ENCODE peak calls at places on chromosome 15, in nine cellular contexts. One of them, this sample, is unnamed.

GRCh38 chr15:44489464-44489863 is 47.5 kb upstream of the EIF3J start:
- DNase-seq in mesendoderm: no peak
- DNase-seq in brain microvascular endothelial cell: peak
- DNase-seq in GM23248: peak
- DNase-seq in endodermal cell: no peak
- DNase-seq in GM23338: no peak
- DNase-seq in left lung: no peak
- DNase-seq in tibial nerve: no peak
- DNase-seq in epithelial cell of esophagus: peak
- DNase-seq in this sample: peak

GRCh38 chr15:100988874-100989273 is 69.7 kb downstream of the LRRK1 start:
- DNase-seq in tibial nerve: no peak
- DNase-seq in GM23338: no peak
- DNase-seq in left lung: no peak
- DNase-seq in endodermal cell: no peak
- DNase-seq in mesendoderm: no peak
- DNase-seq in epithelial cell of esophagus: no peak
- DNase-seq in GM23248: no peak
- DNase-seq in brain microvascular endothelial cell: no peak
- DNase-seq in this sample: no peak

GRCh38 chr15:59539799-59540198 is 71.8 kb upstream of the GCNT3 start:
- DNase-seq in mesendoderm: no peak
- DNase-seq in GM23248: peak
- DNase-seq in tibial nerve: no peak
- DNase-seq in endodermal cell: no peak
- DNase-seq in brain microvascular endothelial cell: no peak
- DNase-seq in left lung: no peak
- DNase-seq in epithelial cell of esophagus: peak
- DNase-seq in GM23338: no peak
- DNase-seq in this sample: no peak

GRCh38 chr15:49847436-49847835 is 226.6 kb downstream of the DTWD1 start:
- DNase-seq in GM23338: no peak
- DNase-seq in left lung: no peak
- DNase-seq in GM23248: peak
- DNase-seq in tibial nerve: no peak
- DNase-seq in brain microvascular endothelial cell: no peak
- DNase-seq in mesendoderm: no peak
- DNase-seq in epithelial cell of esophagus: no peak
- DNase-seq in endodermal cell: no peak
- DNase-seq in this sample: peak

GRCh38 chr15:52783929-52784798 is 6.0 kb downstream of the ONECUT1 start:
- DNase-seq in left lung: no peak
- DNase-seq in brain microvascular endothelial cell: no peak
- DNase-seq in epithelial cell of esophagus: no peak
- DNase-seq in GM23338: peak
- DNase-seq in endodermal cell: peak
- DNase-seq in mesendoderm: peak
- DNase-seq in GM23248: no peak
- DNase-seq in tibial nerve: no peak
- DNase-seq in this sample: no peak

GRCh38 chr15:81160312-81161214 is 26.5 kb downstream of the CFAP161 start:
- DNase-seq in left lung: no peak
- DNase-seq in epithelial cell of esophagus: peak
- DNase-seq in brain microvascular endothelial cell: peak
- DNase-seq in GM23338: no peak
- DNase-seq in endodermal cell: no peak
- DNase-seq in tibial nerve: peak
- DNase-seq in GM23248: peak
- DNase-seq in mesendoderm: no peak
- DNase-seq in this sample: peak

GRCh38 chr15:81011593-81011992 is 10.9 kb downstream of the TLNRD1 start:
- DNase-seq in mesendoderm: no peak
- DNase-seq in GM23248: peak
- DNase-seq in GM23338: no peak
- DNase-seq in epithelial cell of esophagus: no peak
- DNase-seq in left lung: no peak
- DNase-seq in tibial nerve: no peak
- DNase-seq in brain microvascular endothelial cell: no peak
- DNase-seq in endodermal cell: no peak
- DNase-seq in this sample: peak

GRCh38 chr15:38085931-38086562 is 151.6 kb downstream of the TMCO5A start:
- DNase-seq in GM23338: no peak
- DNase-seq in GM23248: peak
- DNase-seq in left lung: no peak
- DNase-seq in mesendoderm: no peak
- DNase-seq in tibial nerve: no peak
- DNase-seq in brain microvascular endothelial cell: peak
- DNase-seq in epithelial cell of esophagus: no peak
- DNase-seq in endodermal cell: no peak
- DNase-seq in this sample: no peak

GRCh38 chr15:90345859-90346258 is 6.2 kb upstream of the ZNF774 start:
- DNase-seq in endodermal cell: no peak
- DNase-seq in brain microvascular endothelial cell: no peak
- DNase-seq in epithelial cell of esophagus: no peak
- DNase-seq in GM23248: no peak
- DNase-seq in tibial nerve: no peak
- DNase-seq in left lung: peak
- DNase-seq in GM23338: no peak
- DNase-seq in mesendoderm: peak
- DNase-seq in this sample: no peak

GRCh38 chr15:82952156-82953081 is at the start of gene HOMER2:
- DNase-seq in tibial nerve: no peak
- DNase-seq in epithelial cell of esophagus: peak
- DNase-seq in GM23248: peak
- DNase-seq in left lung: no peak
- DNase-seq in mesendoderm: peak
- DNase-seq in endodermal cell: peak
- DNase-seq in brain microvascular endothelial cell: no peak
- DNase-seq in GM23338: peak
- DNase-seq in this sample: no peak

GRCh38 chr15:92899910-92900711 is at the start of gene CHD2:
- DNase-seq in GM23338: peak
- DNase-seq in left lung: peak
- DNase-seq in tibial nerve: no peak
- DNase-seq in endodermal cell: peak
- DNase-seq in brain microvascular endothelial cell: peak
- DNase-seq in epithelial cell of esophagus: peak
- DNase-seq in GM23248: peak
- DNase-seq in mesendoderm: peak
- DNase-seq in this sample: peak

GRCh38 chr15:84643838-84644237 is 10.2 kb downstream of the WDR73 start:
- DNase-seq in epithelial cell of esophagus: no peak
- DNase-seq in left lung: peak
- DNase-seq in endodermal cell: no peak
- DNase-seq in tibial nerve: no peak
- DNase-seq in GM23338: no peak
- DNase-seq in mesendoderm: no peak
- DNase-seq in brain microvascular endothelial cell: no peak
- DNase-seq in GM23248: no peak
- DNase-seq in this sample: no peak

GRCh38 chr15:101795455-101795854 is 7.9 kb upstream of the OR4F6 start:
- DNase-seq in GM23248: peak
- DNase-seq in endodermal cell: no peak
- DNase-seq in mesendoderm: no peak
- DNase-seq in left lung: no peak
- DNase-seq in brain microvascular endothelial cell: peak
- DNase-seq in tibial nerve: no peak
- DNase-seq in epithelial cell of esophagus: peak
- DNase-seq in GM23338: no peak
- DNase-seq in this sample: peak

GRCh38 chr15:40238481-40238926 is 359 bp upstream of the PAK6 start:
- DNase-seq in tibial nerve: no peak
- DNase-seq in mesendoderm: no peak
- DNase-seq in GM23338: peak
- DNase-seq in epithelial cell of esophagus: no peak
- DNase-seq in left lung: no peak
- DNase-seq in GM23248: no peak
- DNase-seq in endodermal cell: no peak
- DNase-seq in brain microvascular endothelial cell: no peak
- DNase-seq in this sample: no peak
- H3K4me3 ChIP-seq in tibial nerve: no peak
- H3K4me3 ChIP-seq in mesendoderm: no peak
- H3K4me3 ChIP-seq in GM23338: peak
- H3K4me3 ChIP-seq in epithelial cell of esophagus: peak
- H3K4me3 ChIP-seq in left lung: no peak
- H3K4me3 ChIP-seq in GM23248: peak
- H3K4me3 ChIP-seq in endodermal cell: peak
- H3K4me3 ChIP-seq in brain microvascular endothelial cell: peak
- H3K4me3 ChIP-seq in this sample: peak

DNA sequence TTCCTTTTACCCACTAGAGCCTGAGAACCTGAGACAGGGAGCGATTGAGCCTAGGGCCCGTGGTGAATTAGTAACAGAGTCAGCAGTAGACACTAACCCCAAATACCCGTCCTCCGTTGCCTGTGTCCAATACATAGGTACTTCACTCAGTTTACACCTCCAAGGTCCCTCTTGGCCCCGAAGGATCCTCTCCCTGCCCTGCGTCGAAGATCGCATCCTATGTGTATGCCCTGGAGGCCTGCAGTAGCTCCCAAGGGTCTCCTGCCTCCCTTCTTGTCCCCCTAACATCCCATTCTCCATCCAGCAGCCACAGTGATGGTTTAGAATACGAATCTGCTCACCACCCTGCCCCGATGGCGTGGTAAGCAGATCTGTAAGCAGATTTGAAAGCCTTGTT is 67.0 kb downstream of the ISG20 start:
- DNase-seq in GM23338: no peak
- DNase-seq in tibial nerve: no peak
- DNase-seq in endodermal cell: no peak
- DNase-seq in epithelial cell of esophagus: no peak
- DNase-seq in mesendoderm: no peak
- DNase-seq in GM23248: no peak
- DNase-seq in brain microvascular endothelial cell: no peak
- DNase-seq in left lung: no peak
- DNase-seq in this sample: no peak
- H3K4me3 ChIP-seq in GM23338: peak
- H3K4me3 ChIP-seq in tibial nerve: peak
- H3K4me3 ChIP-seq in endodermal cell: peak
- H3K4me3 ChIP-seq in epithelial cell of esophagus: no peak
- H3K4me3 ChIP-seq in mesendoderm: no peak
- H3K4me3 ChIP-seq in GM23248: peak
- H3K4me3 ChIP-seq in brain microvascular endothelial cell: peak
- H3K4me3 ChIP-seq in left lung: peak
- H3K4me3 ChIP-seq in this sample: peak

DNA sequence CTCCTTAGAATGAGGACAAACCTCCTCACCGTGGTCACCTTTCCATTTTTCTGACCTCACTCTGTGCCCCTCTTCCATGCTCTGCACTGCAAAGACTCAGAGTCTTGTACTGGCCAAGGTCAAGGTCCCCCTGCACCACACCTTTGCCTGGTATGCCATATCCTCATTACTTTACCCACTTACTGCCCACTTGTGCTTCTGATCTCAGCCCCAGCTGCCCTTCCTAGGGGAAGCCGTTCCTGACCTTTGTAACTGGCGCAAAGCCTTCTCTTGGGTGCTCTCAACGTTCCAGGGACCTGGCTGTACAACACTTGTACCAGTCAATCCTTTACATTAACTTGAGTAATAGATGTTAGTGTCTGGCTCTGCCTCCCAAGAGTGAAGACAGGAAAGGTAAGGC is 256.0 kb downstream of the SV2B start:
- DNase-seq in GM23338: no peak
- DNase-seq in tibial nerve: no peak
- DNase-seq in mesendoderm: no peak
- DNase-seq in left lung: peak
- DNase-seq in GM23248: no peak
- DNase-seq in endodermal cell: no peak
- DNase-seq in brain microvascular endothelial cell: no peak
- DNase-seq in epithelial cell of esophagus: no peak
- DNase-seq in this sample: no peak
- H3K4me3 ChIP-seq in GM23338: no peak
- H3K4me3 ChIP-seq in tibial nerve: no peak
- H3K4me3 ChIP-seq in mesendoderm: no peak
- H3K4me3 ChIP-seq in left lung: no peak
- H3K4me3 ChIP-seq in GM23248: no peak
- H3K4me3 ChIP-seq in endodermal cell: no peak
- H3K4me3 ChIP-seq in brain microvascular endothelial cell: no peak
- H3K4me3 ChIP-seq in epithelial cell of esophagus: no peak
- H3K4me3 ChIP-seq in this sample: no peak

DNA sequence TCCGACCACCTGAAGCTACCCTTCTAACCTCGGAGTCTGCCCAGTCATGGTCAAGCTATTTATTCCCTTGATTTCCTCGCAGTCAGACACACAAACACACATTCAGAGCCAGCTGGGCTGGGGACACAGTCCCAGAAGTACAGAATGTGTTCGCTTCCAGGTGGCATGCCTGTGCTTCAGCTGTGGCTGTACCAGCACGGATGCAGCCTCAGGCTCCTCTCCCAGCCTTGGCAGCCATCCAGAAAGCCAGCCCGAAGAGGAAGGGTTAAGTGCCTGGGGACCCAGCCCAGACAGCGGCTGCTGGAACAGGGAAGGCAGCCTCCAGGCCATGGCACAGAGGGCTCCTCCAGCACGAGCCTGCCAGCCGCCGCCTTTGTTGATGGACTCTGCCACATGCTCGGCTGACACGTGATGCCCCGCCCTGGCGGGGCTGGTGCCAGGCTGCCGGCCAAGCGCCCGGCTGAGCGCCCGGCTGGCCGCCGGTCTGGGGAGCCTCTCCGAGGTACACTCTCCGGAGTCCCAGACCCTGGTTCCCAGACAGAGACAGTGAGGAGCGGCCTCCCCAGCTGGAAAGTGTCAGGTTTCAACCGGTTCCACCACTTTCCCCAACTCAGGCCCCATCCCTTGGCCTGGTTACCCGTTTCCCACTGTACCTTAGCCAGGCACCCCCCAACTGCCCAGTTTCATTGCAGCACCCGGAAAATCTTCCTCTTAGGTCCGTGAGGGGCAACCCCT is 5.4 kb downstream of the BMF start:
- DNase-seq in mesendoderm: peak
- DNase-seq in brain microvascular endothelial cell: no peak
- DNase-seq in GM23248: peak
- DNase-seq in tibial nerve: peak
- DNase-seq in left lung: peak
- DNase-seq in endodermal cell: peak
- DNase-seq in epithelial cell of esophagus: peak
- DNase-seq in GM23338: peak
- DNase-seq in this sample: no peak
- H3K4me3 ChIP-seq in mesendoderm: no peak
- H3K4me3 ChIP-seq in brain microvascular endothelial cell: no peak
- H3K4me3 ChIP-seq in GM23248: peak
- H3K4me3 ChIP-seq in tibial nerve: no peak
- H3K4me3 ChIP-seq in left lung: no peak
- H3K4me3 ChIP-seq in endodermal cell: no peak
- H3K4me3 ChIP-seq in epithelial cell of esophagus: no peak
- H3K4me3 ChIP-seq in GM23338: peak
- H3K4me3 ChIP-seq in this sample: no peak

This sample was measured in skeletal muscle cell.